ENCODE peak calls at places on chromosome 21, in six cellular contexts. C, I, G, K, P and A are unnamed samples.

GRCh38 chr21:25857308-25858099 is 122.7 kb downstream of the GABPA start:
- DNase-seq in C (no peak), I (no peak), G (no peak), K (no peak), P (no peak), A (no peak)

GRCh38 chr21:27067226-27067625 is 100.3 kb upstream of the ADAMTS5 start:
- DNase-seq in C (no peak), I (no peak), G (no peak), K (no peak), P (no peak), A (no peak)

GRCh38 chr21:45289655-45290515 is 2.2 kb upstream of the POFUT2 start:
- DNase-seq in C (peak; percentile 26), I (peak; percentile 48), G (peak; percentile 71), K (no peak), P (peak; percentile 33), A (no peak)

GRCh38 chr21:31682625-31683024 is 23.1 kb downstream of the SOD1 start:
- DNase-seq in C (no peak), I (peak; percentile 52), G (no peak), K (no peak), P (no peak), A (no peak)

GRCh38 chr21:44985441-44986401 is 45.9 kb downstream of the SLX9 start:
- DNase-seq in C (no peak), I (no peak), G (no peak), K (no peak), P (no peak), A (no peak)

GRCh38 chr21:32414579-32415358 is 2.3 kb downstream of the EVA1C start:
- DNase-seq in C (no peak), I (peak; percentile 63), G (no peak), K (no peak), P (no peak), A (no peak)

GRCh38 chr21:36097427-36098230 is 27.8 kb downstream of the CBR1 start:
- DNase-seq in C (no peak), I (no peak), G (peak; percentile 46), K (no peak), P (no peak), A (no peak)

GRCh38 chr21:45306453-45306831 is 18.7 kb upstream of the POFUT2 start:
- DNase-seq in C (no peak), I (no peak), G (no peak), K (no peak), P (no peak), A (no peak)

GRCh38 chr21:36156815-36157670 is at the start of gene DOP1B:
- DNase-seq in C (no peak), I (no peak), G (no peak), K (no peak), P (no peak), A (peak; percentile 42)

GRCh38 chr21:46188226-46189212 is 4.3 kb upstream of the SPATC1L start:
- DNase-seq in C (peak; percentile 63), I (peak; percentile 58), G (peak; percentile 74), K (peak; percentile 50), P (no peak), A (peak; percentile 56)

GRCh38 chr21:33904041-33904440 is 11.6 kb downstream of the ATP5PO start:
- DNase-seq in C (no peak), I (no peak), G (no peak), K (no peak), P (no peak), A (no peak)
- H2BK5ac ChIP-seq in C (no peak overlapping the region), I (no peak overlapping the region), G (no peak overlapping the region), K (no peak overlapping the region), P (no peak overlapping the region), A (no peak overlapping the region)

DNA sequence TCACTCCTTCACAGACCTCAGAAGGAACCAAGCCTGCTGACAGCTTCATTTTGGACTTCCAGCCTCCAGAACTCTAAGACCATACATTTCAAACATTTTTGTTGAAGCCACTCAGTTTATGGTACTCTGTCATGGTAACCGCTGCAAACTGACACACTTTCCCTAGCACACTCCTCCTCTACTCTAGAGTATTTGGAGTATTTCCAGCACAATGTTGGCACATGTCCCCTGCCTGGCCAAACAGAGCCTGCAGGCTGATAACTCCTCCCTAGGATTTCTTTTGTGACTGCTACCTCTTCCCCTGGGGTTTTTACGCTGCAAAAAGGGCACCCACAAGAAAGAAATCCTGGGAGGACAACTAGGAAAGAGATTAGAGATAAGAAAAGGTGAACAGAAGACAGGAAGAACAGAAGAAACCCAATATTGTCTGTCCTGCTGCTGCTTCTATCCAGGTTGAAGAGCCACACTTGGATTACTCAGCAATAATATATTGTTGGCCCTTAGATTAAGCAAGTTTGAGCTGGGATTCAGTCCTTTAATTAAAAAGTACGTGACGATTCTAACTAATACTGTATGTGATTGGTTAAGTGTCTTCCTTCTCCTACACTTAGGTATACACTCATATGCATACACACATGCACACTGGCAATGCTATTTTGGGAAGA is 844.1 kb downstream of the LTN1 start:
- DNase-seq in C (no peak), I (peak; percentile 19), G (peak; percentile 13), K (no peak), P (no peak), A (no peak)
- H3K14ac ChIP-seq in C (no peak overlapping the region), I (peak overlapping the region; percentile 70), G (no peak overlapping the region), K (no peak overlapping the region), P (no peak overlapping the region), A (no peak overlapping the region)

DNA sequence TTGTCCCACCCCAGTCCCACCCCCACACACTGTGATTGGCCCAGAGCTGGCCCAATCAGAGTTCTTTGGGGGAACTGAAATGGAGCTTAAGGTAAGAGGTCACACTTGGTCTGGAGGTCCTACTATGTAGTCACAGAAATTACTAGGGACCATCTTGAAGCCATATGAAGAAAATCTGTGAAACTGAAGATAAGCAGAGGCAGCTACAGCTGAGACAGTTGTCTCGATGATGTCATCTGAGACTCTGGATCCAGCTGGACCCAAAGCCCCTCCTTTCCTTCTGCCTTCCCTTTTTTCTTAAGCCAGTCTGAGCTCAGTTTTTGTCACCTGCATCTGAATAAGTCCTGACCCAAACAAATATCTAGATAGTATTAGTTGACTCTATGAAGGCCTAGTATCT is 143.3 kb downstream of the ETS2 start:
- DNase-seq in C (no peak), I (peak; percentile 27), G (no peak), K (no peak), P (no peak), A (no peak)
- H2BK5ac ChIP-seq in C (no peak overlapping the region), I (no peak overlapping the region), G (no peak overlapping the region), K (no peak overlapping the region), P (no peak overlapping the region), A (no peak overlapping the region)

GRCh38 chr21:37546949-37547614 is 180.5 kb downstream of the DYRK1A start:
- DNase-seq in C (no peak), I (no peak), G (peak; percentile 29), K (no peak), P (no peak), A (no peak)

GRCh38 chr21:37550618-37551405 is 184.2 kb downstream of the DYRK1A start:
- DNase-seq in C (no peak), I (no peak), G (no peak), K (no peak), P (no peak), A (no peak)

GRCh38 chr21:37548521-37548981 is 182.0 kb downstream of the DYRK1A start:
- DNase-seq in C (no peak), I (no peak), G (no peak), K (no peak), P (no peak), A (no peak)

GRCh38 chr21:37546299-37546908 is 179.8 kb downstream of the DYRK1A start:
- DNase-seq in C (no peak), I (no peak), G (no peak), K (no peak), P (no peak), A (no peak)

DNA sequence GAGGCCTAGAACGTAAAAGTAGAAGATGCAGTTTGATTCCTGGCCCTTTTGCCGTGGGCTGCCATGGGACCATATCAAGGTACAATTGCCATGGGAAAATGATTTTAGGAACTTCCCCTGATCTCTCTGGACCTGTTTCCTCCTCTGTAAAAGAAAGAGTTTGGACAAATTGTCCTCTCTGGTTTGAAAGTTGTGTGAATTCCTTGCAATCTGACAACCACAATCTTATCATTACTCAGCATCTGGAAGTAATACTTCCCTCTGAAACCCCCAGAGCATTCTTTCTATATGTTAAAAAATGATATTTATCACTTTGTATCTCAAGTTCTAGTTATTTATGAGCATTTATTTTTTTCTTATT is 181.0 kb downstream of the DYRK1A start:
- DNase-seq in C (no peak), I (no peak), G (no peak), K (no peak), P (no peak), A (no peak)
- H3K14ac ChIP-seq in C (no peak overlapping the region), I (no peak overlapping the region), G (no peak overlapping the region), K (no peak overlapping the region), P (no peak overlapping the region), A (no peak overlapping the region)

GRCh38 chr21:42937960-42938580 is 12.6 kb upstream of the ERVH48-1 start:
- DNase-seq in C (no peak), I (no peak), G (no peak), K (no peak), P (no peak), A (no peak)

GRCh38 chr21:42941696-42942085 is 16.3 kb upstream of the ERVH48-1 start:
- DNase-seq in C (no peak), I (no peak), G (no peak), K (peak; percentile 88), P (no peak), A (no peak)

GRCh38 chr21:42942244-42942643 is 16.8 kb upstream of the ERVH48-1 start:
- DNase-seq in C (no peak), I (no peak), G (no peak), K (peak; percentile 51), P (no peak), A (no peak)

GRCh38 chr21:42939581-42940413 is 14.4 kb upstream of the ERVH48-1 start:
- DNase-seq in C (no peak), I (peak; percentile 99), G (peak; percentile 97), K (peak; percentile 94), P (no peak), A (no peak)
- H2BK5ac ChIP-seq in C (no peak overlapping the region), I (peak overlapping the region; percentile 75), G (peak overlapping the region; percentile 53), K (no peak overlapping the region), P (peak overlapping the region; percentile 71), A (no peak overlapping the region)

GRCh38 chr21:39599191-39599966 is 13.4 kb upstream of the B3GALT5 start:
- DNase-seq in C (no peak), I (no peak), G (no peak), K (no peak), P (no peak), A (no peak)
- H3K14ac ChIP-seq in C (no peak overlapping the region), I (no peak overlapping the region), G (no peak overlapping the region), K (no peak overlapping the region), P (no peak overlapping the region), A (no peak overlapping the region)

GRCh38 chr21:16569679-16570078 is 839.9 kb downstream of the USP25 start:
- DNase-seq in C (no peak), I (peak; percentile 39), G (no peak), K (peak; percentile 7), P (no peak), A (no peak)
- H2BK5ac ChIP-seq in C (no peak overlapping the region), I (peak overlapping the region; percentile 95), G (no peak overlapping the region), K (no peak overlapping the region), P (no peak overlapping the region), A (no peak overlapping the region)